ENCODE peak calls at places on chromosomes 13 and 19, in nine cellular contexts. G is left ventricle myocardium inferior, X is tibial artery, L is astrocyte of the spinal cord, I is ovary, B is psoas muscle, U is mucosa of descending colon, D is OCI-LY7, F is AG09319. Z is an unnamed sample.

GRCh38 chr13:88066847-88067246 is 395.7 kb downstream of the SLITRK5 start:
- DNase-seq in G (no peak), X (no peak), L (no peak), I (no peak), B (no peak), U (no peak), D (no peak), F (no peak), Z (no peak)

GRCh38 chr19:45798995-45799517 is 6.4 kb upstream of the DMWD start:
- DNase-seq in G (peak; percentile 56), X (no peak), L (peak; percentile 66), I (peak; percentile 85), B (peak; percentile 57), U (no peak), D (peak; percentile 70), F (peak; percentile 57), Z (peak; percentile 45)

GRCh38 chr19:5466814-5467291 is 11.6 kb downstream of the ZNRF4 start:
- DNase-seq in G (peak; percentile 49), X (no peak), L (no peak), I (no peak), B (no peak), U (no peak), D (no peak), F (no peak), Z (no peak)

GRCh38 chr13:109770436-109770835 is 15.9 kb downstream of the IRS2 start:
- DNase-seq in G (no peak), X (no peak), L (no peak), I (no peak), B (no peak), U (no peak), D (no peak), F (no peak), Z (no peak)

GRCh38 chr13:106183410-106184128 is 351.9 kb downstream of the EFNB2 start:
- DNase-seq in G (no peak), X (no peak), L (no peak), I (no peak), B (no peak), U (no peak), D (no peak), F (no peak), Z (no peak)

GRCh38 chr19:31408460-31409124 is 59.4 kb upstream of the TSHZ3 start:
- DNase-seq in G (no peak), X (no peak), L (peak; percentile 84), I (no peak), B (no peak), U (no peak), D (no peak), F (peak; percentile 42), Z (no peak)

GRCh38 chr13:99371956-99372355 is 64.8 kb upstream of the GPR183 start:
- DNase-seq in G (no peak), X (no peak), L (no peak), I (no peak), B (no peak), U (peak; percentile 66), D (no peak), F (no peak), Z (no peak)

GRCh38 chr13:73480784-73481183 is 422.0 kb downstream of the KLF5 start:
- DNase-seq in G (no peak), X (no peak), L (no peak), I (no peak), B (no peak), U (no peak), D (no peak), F (no peak), Z (no peak)

DNA sequence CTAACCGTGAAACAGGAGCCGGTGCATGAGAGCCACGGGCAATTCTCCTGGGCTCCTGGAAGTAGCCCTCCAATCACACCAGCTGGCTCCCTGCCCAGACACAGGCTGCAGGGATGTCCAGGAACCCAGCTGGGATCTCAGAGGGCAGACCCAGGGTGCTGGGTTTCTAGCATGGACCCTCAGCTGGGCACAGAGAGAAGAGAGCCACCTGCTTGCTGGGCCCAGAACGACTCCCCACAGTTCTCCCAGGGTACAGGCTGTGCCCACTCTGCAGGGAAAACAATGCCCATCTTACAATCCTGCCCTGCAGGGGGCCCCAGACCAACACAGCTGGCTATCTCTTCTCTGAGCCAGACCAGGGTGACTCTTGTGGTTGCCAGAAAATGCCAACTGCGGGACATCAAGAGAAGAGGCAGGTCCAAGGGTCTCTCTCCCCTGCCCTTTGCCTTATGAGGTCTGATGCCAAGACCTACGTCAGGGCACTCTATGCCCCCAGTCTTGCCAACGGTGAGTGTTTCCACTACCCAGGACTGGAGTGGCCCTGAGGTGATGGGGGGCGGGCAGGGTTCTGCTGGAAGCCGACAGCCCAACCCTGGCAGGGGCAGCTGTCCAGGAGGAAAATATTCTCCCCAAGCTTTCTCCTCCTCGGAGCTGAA is 64.6 kb downstream of the CEBPG start:
- DNase-seq in G (peak; percentile 42), X (no peak), L (peak; percentile 26), I (peak; percentile 56), B (no peak), U (peak; percentile 22), D (no peak), F (no peak), Z (no peak)
- TF ChIP-seq CTCF in G (peak; percentile 46), X (no peak), L (no peak), I (no peak), B (no peak), U (no peak), D (no peak), F (no peak), Z (no peak)

DNA sequence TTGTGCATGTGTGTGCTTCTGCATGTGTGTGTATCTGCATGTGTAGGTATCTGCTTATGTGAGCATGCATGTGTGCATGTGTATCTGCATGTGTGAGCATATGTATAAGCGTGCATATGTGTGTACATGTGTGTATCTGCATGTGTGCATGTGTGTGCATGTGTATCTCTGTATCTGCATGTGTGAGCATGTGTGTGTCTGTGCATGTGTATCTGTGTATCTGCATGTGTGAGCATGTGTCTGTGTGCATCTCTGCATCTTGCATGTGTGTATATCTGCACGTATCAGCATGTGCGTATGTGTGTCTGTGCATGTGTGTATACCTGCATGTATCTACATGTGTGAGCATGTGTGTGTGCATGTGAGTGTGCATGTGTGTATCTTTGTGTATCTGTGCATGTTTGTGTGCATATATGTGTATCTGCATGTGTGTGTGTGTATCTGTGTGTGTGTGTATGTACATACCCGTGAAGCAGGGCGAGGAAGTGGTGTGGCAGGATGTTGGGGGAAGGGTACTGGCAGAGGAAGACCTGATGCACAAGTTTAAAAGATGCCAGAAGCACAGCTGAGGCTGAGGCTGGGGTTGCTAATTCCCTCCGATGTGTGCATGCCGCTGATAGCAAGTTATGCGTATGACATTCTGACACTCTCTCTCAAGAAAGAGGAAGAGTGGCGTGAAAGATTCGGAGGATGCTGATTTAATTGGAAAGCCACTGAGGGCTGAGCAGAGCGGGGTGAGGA is 64.2 kb downstream of the TEX29 start:
- DNase-seq in G (no peak), X (peak; percentile 44), L (no peak), I (no peak), B (no peak), U (no peak), D (no peak), F (no peak), Z (no peak)
- TF ChIP-seq CTCF in G (no peak), X (no peak), L (no peak), I (no peak), B (no peak), U (no peak), D (no peak), F (no peak), Z (no peak)

GRCh38 chr19:54473983-54474382 is 887 bp upstream of the CDC42EP5 start:
- DNase-seq in G (no peak), X (peak; percentile 38), L (no peak), I (no peak), B (no peak), U (no peak), D (no peak), F (no peak), Z (no peak)

GRCh38 chr19:54478677-54479266 is 5.7 kb upstream of the CDC42EP5 start:
- DNase-seq in G (no peak), X (no peak), L (peak; percentile 41), I (no peak), B (no peak), U (no peak), D (peak; percentile 70), F (no peak), Z (no peak)

GRCh38 chr19:54480048-54480447 is 7.0 kb upstream of the CDC42EP5 start:
- DNase-seq in G (no peak), X (no peak), L (no peak), I (no peak), B (no peak), U (no peak), D (no peak), F (no peak), Z (no peak)

GRCh38 chr19:54475706-54476105 is 2.6 kb upstream of the CDC42EP5 start:
- DNase-seq in G (no peak), X (no peak), L (no peak), I (no peak), B (no peak), U (no peak), D (no peak), F (no peak), Z (no peak)

GRCh38 chr19:54477650-54478049 is 4.6 kb upstream of the CDC42EP5 start:
- DNase-seq in G (no peak), X (no peak), L (no peak), I (no peak), B (no peak), U (no peak), D (no peak), F (no peak), Z (no peak)
- TF ChIP-seq CTCF in G (no peak), X (no peak), L (no peak), I (no peak), B (no peak), U (no peak), D (peak; percentile 29), F (no peak), Z (no peak)

GRCh38 chr13:79246575-79246949 is 159.5 kb downstream of the RBM26 start:
- DNase-seq in G (no peak), X (no peak), L (no peak), I (no peak), B (no peak), U (no peak), D (peak; percentile 34), F (no peak), Z (no peak)
- TF ChIP-seq CTCF in G (no peak), X (no peak), L (no peak), I (no peak), B (no peak), U (no peak), D (peak; percentile 81), F (no peak), Z (no peak)

GRCh38 chr13:96963786-96964475 is 30.3 kb downstream of the OXGR1 start:
- DNase-seq in G (no peak), X (no peak), L (no peak), I (no peak), B (no peak), U (no peak), D (no peak), F (no peak), Z (no peak)
- TF ChIP-seq CTCF in G (no peak), X (no peak), L (no peak), I (no peak), B (no peak), U (no peak), D (peak; percentile 32), F (no peak), Z (no peak)

DNA sequence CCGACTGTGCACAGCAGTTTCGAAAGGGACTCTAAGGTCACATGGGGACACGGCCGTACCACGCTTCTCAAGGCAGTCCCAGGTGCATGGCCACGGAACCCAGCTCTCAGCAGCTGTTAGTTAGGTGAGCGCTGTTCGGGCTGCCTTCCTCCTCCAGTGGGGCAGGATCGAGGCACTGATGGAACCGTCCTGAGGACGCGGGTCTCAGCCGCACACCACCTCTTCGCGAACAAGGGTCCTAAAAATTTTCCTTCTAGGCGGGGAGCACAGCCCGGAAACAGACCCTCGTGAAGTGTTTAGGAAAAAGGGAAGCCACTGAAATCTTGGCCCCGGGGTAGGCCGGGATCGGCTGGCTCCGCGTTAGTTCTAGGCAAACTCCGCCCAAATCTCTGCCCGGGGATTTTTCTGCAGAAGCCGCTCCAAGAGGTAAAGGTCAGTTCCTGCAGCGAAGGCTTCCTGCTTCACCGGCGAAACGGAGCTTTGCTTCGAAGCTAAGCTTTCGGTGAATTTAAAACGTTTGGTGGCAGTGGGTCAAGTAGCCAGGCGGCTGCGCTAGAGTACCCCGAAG is 752 bp downstream of the GJB2 start:
- DNase-seq in G (no peak), X (no peak), L (peak; percentile 11), I (no peak), B (no peak), U (peak; percentile 69), D (no peak), F (no peak), Z (no peak)
- TF ChIP-seq CTCF in G (no peak), X (no peak), L (no peak), I (no peak), B (no peak), U (no peak), D (no peak), F (no peak), Z (no peak)

Z was measured in omental fat pad.